ENCODE peak calls at places on chromosomes 6 and 20, in eight cellular contexts. K is cardiac muscle cell, W is DND-41, J is AG04450, U is uterus, D is body of pancreas, Y is mammary epithelial cell, Z is kidney. T is an unnamed sample.

GRCh38 chr6:26064619-26065257 is 22.5 kb upstream of the HFE start:
- DNase-seq in K (peak; percentile 54), Z (no peak), Y (peak; percentile 41), D (peak; percentile 25), J (peak; percentile 20), W (peak; percentile 51), U (no peak), T (no peak)

GRCh38 chr6:17491416-17492142 is 98.2 kb downstream of the CAP2 start:
- DNase-seq in K (no peak), J (no peak), Z (no peak), W (no peak), U (no peak), D (no peak), Y (no peak), T (no peak)

GRCh38 chr6:41430875-41431274 is 95.5 kb downstream of the NCR2 start:
- DNase-seq in Y (peak; percentile 72), D (no peak), Z (peak; percentile 69), J (no peak), K (no peak), W (no peak), U (no peak), T (no peak)

GRCh38 chr6:110102411-110102810 is 77.1 kb downstream of the WASF1 start:
- DNase-seq in Y (peak; percentile 39), U (no peak), Z (no peak), J (no peak), W (no peak), K (no peak), D (no peak), T (no peak)

GRCh38 chr20:44961868-44962267 is 1.7 kb upstream of the TOMM34 start:
- DNase-seq in U (no peak), K (no peak), D (no peak), Z (no peak), W (no peak), J (no peak), Y (peak; percentile 45), T (no peak)

GRCh38 chr6:2626381-2626780 is 124.3 kb downstream of the MYLK4 start:
- DNase-seq in K (no peak), Y (peak; percentile 8), W (no peak), U (no peak), D (no peak), Z (no peak), J (no peak), T (no peak)

GRCh38 chr6:37603284-37603683 is 94.4 kb downstream of the MDGA1 start:
- DNase-seq in D (no peak), Y (no peak), J (no peak), W (no peak), U (no peak), Z (no peak), K (no peak), T (no peak)

GRCh38 chr6:32298632-32299336 is 72.9 kb downstream of the TSBP1 start:
- DNase-seq in K (no peak), W (no peak), Y (no peak), Z (no peak), U (no peak), D (no peak), J (peak; percentile 18), T (no peak)

GRCh38 chr6:71298459-71298858 is 9.8 kb downstream of the OGFRL1 start:
- DNase-seq in K (no peak), U (no peak), D (no peak), Y (no peak), W (no peak), J (no peak), Z (no peak), T (no peak)

GRCh38 chr6:164928041-164928321 is 381.4 kb downstream of the C6orf118 start:
- DNase-seq in Y (no peak), J (no peak), W (no peak), Z (no peak), D (no peak), U (no peak), K (no peak), T (no peak)

GRCh38 chr20:327946-328563 is 2.7 kb downstream of the SOX12 start:
- DNase-seq in W (no peak), Z (no peak), U (peak; percentile 21), J (no peak), D (no peak), Y (no peak), K (no peak), T (no peak)

GRCh38 chr20:328596-329324 is 3.4 kb downstream of the SOX12 start:
- DNase-seq in K (no peak), Y (no peak), J (no peak), W (no peak), D (peak; percentile 33), Z (no peak), U (no peak), T (no peak)

GRCh38 chr20:329325-329695 is 4.0 kb downstream of the SOX12 start:
- DNase-seq in Z (no peak), Y (no peak), J (no peak), W (no peak), U (no peak), D (no peak), K (no peak), T (no peak)

GRCh38 chr20:329851-330232 is 4.5 kb downstream of the SOX12 start:
- DNase-seq in K (no peak), J (no peak), W (no peak), D (no peak), U (no peak), Y (no peak), Z (no peak), T (no peak)

DNA sequence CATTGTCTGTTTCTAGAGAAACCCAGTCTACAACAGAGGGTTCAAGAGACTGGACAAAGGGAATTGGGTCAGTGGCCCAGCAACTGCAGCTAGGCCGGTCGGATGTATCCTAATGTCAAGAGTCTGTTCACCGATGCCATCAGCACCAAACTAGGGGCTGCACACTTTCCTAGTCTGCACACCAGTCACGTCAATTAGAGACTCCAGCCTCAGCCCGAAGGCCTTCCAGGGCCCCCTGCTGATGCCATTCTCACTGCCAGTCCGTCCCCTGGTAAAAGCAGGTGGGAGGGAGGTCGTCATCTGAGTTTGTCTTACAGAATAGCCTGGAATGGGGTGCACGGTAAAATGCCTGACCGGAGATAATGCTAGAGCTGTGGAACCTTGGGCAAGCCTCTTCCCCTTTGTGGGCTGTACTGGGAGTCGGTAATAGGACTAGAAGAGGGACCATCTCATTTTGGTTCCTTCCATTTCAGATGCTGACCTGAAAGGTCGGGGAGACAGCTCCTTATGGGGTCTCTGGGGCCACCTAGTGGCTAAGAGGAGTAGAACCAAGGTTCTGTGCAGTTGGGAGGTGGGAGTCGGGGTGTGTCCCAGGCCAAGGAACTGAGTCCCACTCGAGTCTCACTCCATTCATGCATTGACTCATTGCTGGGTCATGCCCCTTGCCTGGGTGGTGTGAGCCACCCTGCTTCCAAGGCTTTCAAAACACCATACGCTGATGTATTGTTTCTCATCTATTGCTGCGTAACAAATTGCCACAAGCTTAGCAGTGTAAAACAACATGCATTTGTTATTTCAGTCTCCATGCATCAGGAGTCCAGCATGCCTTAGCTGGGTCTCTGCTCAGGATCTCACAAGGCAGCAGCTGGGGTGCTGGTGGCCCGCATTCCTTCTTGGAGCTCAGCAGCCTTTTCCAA is 5.1 kb downstream of the SOX12 start:
- DNase-seq in U (peak; percentile 52), J (no peak), Z (no peak), W (peak; percentile 77), K (peak; percentile 82), D (peak; percentile 66), Y (peak; percentile 50), T (peak; percentile 55)
- H3K4me3 ChIP-seq in U (no peak overlapping the region), J (no peak overlapping the region), Z (no peak overlapping the region), W (no peak overlapping the region), K (no peak overlapping the region), D (no peak overlapping the region), Y (no peak overlapping the region), T (no peak overlapping the region)

GRCh38 chr20:63425846-63426485 is 46.5 kb downstream of the KCNQ2 start:
- DNase-seq in K (no peak), Z (no peak), J (no peak), Y (no peak), D (no peak), W (no peak), U (no peak), T (no peak)
- TF ChIP-seq CTCF in K (no peak), Z (no peak), J (no peak), Y (no peak), D (no peak), W (no peak), U (no peak), T (no peak)

DNA sequence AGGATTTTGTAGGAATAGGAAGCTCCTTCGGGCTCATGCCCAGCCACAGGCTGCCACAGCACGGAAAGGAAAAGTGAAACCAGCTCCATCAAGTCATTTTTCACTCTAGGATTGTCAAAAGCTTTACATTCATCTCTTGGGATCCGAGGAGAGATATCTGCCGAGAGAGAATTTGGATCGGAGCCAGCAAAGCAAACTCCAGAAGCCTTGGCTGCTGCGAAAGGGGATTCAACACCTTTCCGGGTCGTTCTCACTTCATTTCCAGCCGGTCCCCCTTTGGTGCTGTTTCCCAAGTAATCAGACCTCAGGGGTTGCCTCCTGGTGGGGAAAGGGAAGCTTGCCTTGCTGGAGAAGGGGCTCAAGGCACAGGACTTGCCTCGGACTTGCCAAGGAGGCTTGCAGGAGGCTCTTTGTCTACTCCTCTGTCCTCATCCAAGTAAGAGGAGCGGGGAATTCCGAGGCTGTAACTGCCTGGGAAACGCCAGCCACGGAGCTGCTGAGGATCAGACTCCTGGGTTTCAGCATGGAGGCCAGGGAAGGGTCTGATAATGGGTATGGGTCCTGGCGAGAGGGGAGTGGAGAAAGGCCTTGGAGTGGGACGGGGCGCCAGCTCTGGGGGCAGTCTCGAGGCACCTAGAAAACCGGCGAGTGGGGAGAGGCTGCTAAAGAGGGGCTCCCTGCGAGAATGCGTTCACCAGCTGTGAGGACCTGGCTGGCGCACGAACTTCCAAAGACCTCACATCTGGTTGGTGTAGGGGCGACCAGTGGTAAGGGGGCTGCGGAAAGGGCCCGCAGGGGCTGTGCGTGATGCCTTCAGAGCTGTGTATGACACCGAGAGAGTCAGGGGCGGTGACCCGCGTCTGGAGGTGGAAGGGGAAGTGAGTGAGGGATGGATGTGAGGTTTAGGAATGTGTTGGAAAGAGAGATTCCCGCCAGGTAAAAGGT is 702 bp downstream of the ETV7 start:
- DNase-seq in K (no peak), Y (peak; percentile 68), Z (no peak), W (peak; percentile 12), U (peak; percentile 41), J (peak; percentile 4), D (peak; percentile 39), T (peak; percentile 38)
- H3K27ac ChIP-seq in K (no peak overlapping the region), Y (no peak overlapping the region), Z (no peak overlapping the region), W (no peak overlapping the region), U (peak overlapping the region; percentile 44), J (peak overlapping the region; percentile 21), D (no peak overlapping the region), T (peak overlapping the region; percentile 76)

GRCh38 chr6:136757150-136757549 is 35.1 kb downstream of the MAP3K5 start:
- DNase-seq in Z (no peak), W (no peak), D (no peak), K (no peak), J (no peak), U (no peak), Y (no peak), T (no peak)

GRCh38 chr6:136751991-136752390 is 40.3 kb downstream of the MAP3K5 start:
- DNase-seq in W (no peak), Y (no peak), Z (no peak), K (no peak), J (no peak), U (no peak), D (no peak), T (no peak)

GRCh38 chr6:136752554-136752953 is 39.7 kb downstream of the MAP3K5 start:
- DNase-seq in D (no peak), W (no peak), U (no peak), Y (no peak), J (no peak), Z (no peak), K (peak; percentile 25), T (no peak)

GRCh38 chr6:136753624-136754023 is 38.7 kb downstream of the MAP3K5 start:
- DNase-seq in U (no peak), Z (no peak), K (no peak), Y (peak; percentile 64), W (no peak), D (no peak), J (no peak), T (no peak)

GRCh38 chr6:136754820-136755219 is 37.5 kb downstream of the MAP3K5 start:
- DNase-seq in W (no peak), K (no peak), U (no peak), J (no peak), Y (no peak), D (no peak), Z (no peak), T (no peak)
- H3K4me3 ChIP-seq in W (no peak overlapping the region), K (no peak overlapping the region), U (no peak overlapping the region), J (no peak overlapping the region), Y (no peak overlapping the region), D (no peak overlapping the region), Z (no peak overlapping the region), T (no peak overlapping the region)

T was measured in lung.